ENCODE peak calls at places on chromosomes 13 and 19, in eight cellular contexts. One of them, this sample, is unnamed.
A peak's percentile ranks its signal among the peaks of the same experiment; 100 is the strongest.

GRCh38 chr13:83780201-83780600 is 102.1 kb downstream of the SLITRK1 start:
- DNase-seq in hepatocyte: peak; percentile 43
- DNase-seq in heart right ventricle: no peak
- DNase-seq in GM10248: no peak
- DNase-seq in activated CD8-positive, alpha-beta T cell treated with anti-CD3 and anti-CD28 coated beads for 36 hours: no peak
- DNase-seq in HFFc6: peak; percentile 27
- DNase-seq in OCI-LY7: peak; percentile 4
- DNase-seq in A549: no peak
- DNase-seq in this sample: no peak

GRCh38 chr19:51146751-51147150 is 4.7 kb downstream of the SIGLEC7 start:
- DNase-seq in hepatocyte: no peak
- DNase-seq in heart right ventricle: no peak
- DNase-seq in GM10248: no peak
- DNase-seq in activated CD8-positive, alpha-beta T cell treated with anti-CD3 and anti-CD28 coated beads for 36 hours: no peak
- DNase-seq in HFFc6: no peak
- DNase-seq in OCI-LY7: no peak
- DNase-seq in A549: no peak
- DNase-seq in this sample: no peak

GRCh38 chr19:16737909-16738308 is 18.3 kb downstream of the NWD1 start:
- DNase-seq in hepatocyte: peak; percentile 47
- DNase-seq in heart right ventricle: no peak
- DNase-seq in GM10248: no peak
- DNase-seq in activated CD8-positive, alpha-beta T cell treated with anti-CD3 and anti-CD28 coated beads for 36 hours: no peak
- DNase-seq in HFFc6: no peak
- DNase-seq in OCI-LY7: no peak
- DNase-seq in A549: no peak
- DNase-seq in this sample: no peak

GRCh38 chr19:892243-892996 is 567 bp downstream of the MED16 start:
- DNase-seq in hepatocyte: no peak
- DNase-seq in heart right ventricle: no peak
- DNase-seq in GM10248: no peak
- DNase-seq in activated CD8-positive, alpha-beta T cell treated with anti-CD3 and anti-CD28 coated beads for 36 hours: peak; percentile 53
- DNase-seq in HFFc6: no peak
- DNase-seq in OCI-LY7: peak; percentile 36
- DNase-seq in A549: no peak
- DNase-seq in this sample: peak; percentile 79

GRCh38 chr13:89458456-89458855 is 1787.3 kb downstream of the SLITRK5 start:
- DNase-seq in hepatocyte: no peak
- DNase-seq in heart right ventricle: no peak
- DNase-seq in GM10248: no peak
- DNase-seq in activated CD8-positive, alpha-beta T cell treated with anti-CD3 and anti-CD28 coated beads for 36 hours: no peak
- DNase-seq in HFFc6: no peak
- DNase-seq in OCI-LY7: no peak
- DNase-seq in A549: no peak
- DNase-seq in this sample: no peak

GRCh38 chr19:51158474-51159129 is 16.5 kb downstream of the SIGLEC7 start:
- DNase-seq in hepatocyte: peak; percentile 47
- DNase-seq in heart right ventricle: no peak
- DNase-seq in GM10248: peak; percentile 61
- DNase-seq in activated CD8-positive, alpha-beta T cell treated with anti-CD3 and anti-CD28 coated beads for 36 hours: peak; percentile 89
- DNase-seq in HFFc6: no peak
- DNase-seq in OCI-LY7: peak; percentile 51
- DNase-seq in A549: peak; percentile 41
- DNase-seq in this sample: peak; percentile 51

GRCh38 chr19:15114153-15114540 is 6.9 kb downstream of the SYDE1 start:
- DNase-seq in hepatocyte: no peak
- DNase-seq in heart right ventricle: no peak
- DNase-seq in GM10248: no peak
- DNase-seq in activated CD8-positive, alpha-beta T cell treated with anti-CD3 and anti-CD28 coated beads for 36 hours: no peak
- DNase-seq in HFFc6: peak; percentile 54
- DNase-seq in OCI-LY7: no peak
- DNase-seq in A549: no peak
- DNase-seq in this sample: no peak

GRCh38 chr19:3452456-3453068 is 27.8 kb downstream of the SMIM24 start:
- DNase-seq in hepatocyte: no peak
- DNase-seq in heart right ventricle: no peak
- DNase-seq in GM10248: no peak
- DNase-seq in activated CD8-positive, alpha-beta T cell treated with anti-CD3 and anti-CD28 coated beads for 36 hours: no peak
- DNase-seq in HFFc6: no peak
- DNase-seq in OCI-LY7: no peak
- DNase-seq in A549: no peak
- DNase-seq in this sample: no peak

GRCh38 chr19:4329858-4330257 is 8.8 kb downstream of the STAP2 start:
- DNase-seq in hepatocyte: no peak
- DNase-seq in heart right ventricle: no peak
- DNase-seq in GM10248: peak; percentile 5
- DNase-seq in activated CD8-positive, alpha-beta T cell treated with anti-CD3 and anti-CD28 coated beads for 36 hours: no peak
- DNase-seq in HFFc6: no peak
- DNase-seq in OCI-LY7: no peak
- DNase-seq in A549: no peak
- DNase-seq in this sample: no peak

GRCh38 chr13:49219647-49220034 is 497 bp upstream of the MLNR start:
- DNase-seq in hepatocyte: no peak
- DNase-seq in heart right ventricle: no peak
- DNase-seq in GM10248: peak; percentile 34
- DNase-seq in activated CD8-positive, alpha-beta T cell treated with anti-CD3 and anti-CD28 coated beads for 36 hours: no peak
- DNase-seq in HFFc6: no peak
- DNase-seq in OCI-LY7: no peak
- DNase-seq in A549: no peak
- DNase-seq in this sample: peak; percentile 49

GRCh38 chr13:98485561-98485960 is 91.3 kb downstream of the STK24 start:
- DNase-seq in hepatocyte: no peak
- DNase-seq in heart right ventricle: no peak
- DNase-seq in GM10248: no peak
- DNase-seq in activated CD8-positive, alpha-beta T cell treated with anti-CD3 and anti-CD28 coated beads for 36 hours: no peak
- DNase-seq in HFFc6: no peak
- DNase-seq in OCI-LY7: no peak
- DNase-seq in A549: no peak
- DNase-seq in this sample: no peak

GRCh38 chr13:47556703-47557102 is 444.4 kb downstream of the SUCLA2 start:
- DNase-seq in hepatocyte: no peak
- DNase-seq in heart right ventricle: no peak
- DNase-seq in GM10248: no peak
- DNase-seq in activated CD8-positive, alpha-beta T cell treated with anti-CD3 and anti-CD28 coated beads for 36 hours: no peak
- DNase-seq in HFFc6: no peak
- DNase-seq in OCI-LY7: no peak
- DNase-seq in A549: no peak
- DNase-seq in this sample: no peak

GRCh38 chr13:35164324-35164932 is 222.4 kb downstream of the NBEA start:
- DNase-seq in hepatocyte: peak; percentile 42
- DNase-seq in heart right ventricle: no peak
- DNase-seq in GM10248: peak; percentile 16
- DNase-seq in activated CD8-positive, alpha-beta T cell treated with anti-CD3 and anti-CD28 coated beads for 36 hours: no peak
- DNase-seq in HFFc6: peak; percentile 41
- DNase-seq in OCI-LY7: peak; percentile 56
- DNase-seq in A549: peak; percentile 2
- DNase-seq in this sample: peak; percentile 5

GRCh38 chr19:44607049-44607448 is 6.3 kb upstream of the IGSF23 start:
- DNase-seq in hepatocyte: no peak
- DNase-seq in heart right ventricle: peak; percentile 50
- DNase-seq in GM10248: no peak
- DNase-seq in activated CD8-positive, alpha-beta T cell treated with anti-CD3 and anti-CD28 coated beads for 36 hours: no peak
- DNase-seq in HFFc6: no peak
- DNase-seq in OCI-LY7: no peak
- DNase-seq in A549: no peak
- DNase-seq in this sample: no peak

GRCh38 chr13:61146158-61146557 is 269.5 kb downstream of the PCDH20 start:
- DNase-seq in hepatocyte: no peak
- DNase-seq in heart right ventricle: no peak
- DNase-seq in GM10248: no peak
- DNase-seq in activated CD8-positive, alpha-beta T cell treated with anti-CD3 and anti-CD28 coated beads for 36 hours: no peak
- DNase-seq in HFFc6: no peak
- DNase-seq in OCI-LY7: no peak
- DNase-seq in A549: no peak
- DNase-seq in this sample: no peak

GRCh38 chr19:39057615-39058014 is 25.3 kb upstream of the FBXO27 start:
- DNase-seq in hepatocyte: no peak
- DNase-seq in heart right ventricle: no peak
- DNase-seq in GM10248: no peak
- DNase-seq in activated CD8-positive, alpha-beta T cell treated with anti-CD3 and anti-CD28 coated beads for 36 hours: no peak
- DNase-seq in HFFc6: no peak
- DNase-seq in OCI-LY7: no peak
- DNase-seq in A549: no peak
- DNase-seq in this sample: no peak

GRCh38 chr13:102395174-102395573 is 6.7 kb downstream of the FGF14 start:
- DNase-seq in hepatocyte: no peak
- DNase-seq in heart right ventricle: no peak
- DNase-seq in GM10248: no peak
- DNase-seq in activated CD8-positive, alpha-beta T cell treated with anti-CD3 and anti-CD28 coated beads for 36 hours: no peak
- DNase-seq in HFFc6: no peak
- DNase-seq in OCI-LY7: no peak
- DNase-seq in A549: no peak
- DNase-seq in this sample: no peak

GRCh38 chr13:102395939-102396338 is 5.9 kb downstream of the FGF14 start:
- DNase-seq in hepatocyte: no peak
- DNase-seq in heart right ventricle: no peak
- DNase-seq in GM10248: no peak
- DNase-seq in activated CD8-positive, alpha-beta T cell treated with anti-CD3 and anti-CD28 coated beads for 36 hours: no peak
- DNase-seq in HFFc6: no peak
- DNase-seq in OCI-LY7: no peak
- DNase-seq in A549: no peak
- DNase-seq in this sample: no peak

GRCh38 chr13:102392810-102393209 is 9.0 kb downstream of the FGF14 start:
- DNase-seq in hepatocyte: no peak
- DNase-seq in heart right ventricle: no peak
- DNase-seq in GM10248: no peak
- DNase-seq in activated CD8-positive, alpha-beta T cell treated with anti-CD3 and anti-CD28 coated beads for 36 hours: peak; percentile 69
- DNase-seq in HFFc6: no peak
- DNase-seq in OCI-LY7: no peak
- DNase-seq in A549: no peak
- DNase-seq in this sample: no peak

GRCh38 chr13:102399791-102400618 is 1.8 kb downstream of the FGF14 start:
- DNase-seq in hepatocyte: no peak
- DNase-seq in heart right ventricle: no peak
- DNase-seq in GM10248: peak; percentile 32
- DNase-seq in activated CD8-positive, alpha-beta T cell treated with anti-CD3 and anti-CD28 coated beads for 36 hours: peak; percentile 26
- DNase-seq in HFFc6: no peak
- DNase-seq in OCI-LY7: no peak
- DNase-seq in A549: peak; percentile 28
- DNase-seq in this sample: peak; percentile 40

DNA sequence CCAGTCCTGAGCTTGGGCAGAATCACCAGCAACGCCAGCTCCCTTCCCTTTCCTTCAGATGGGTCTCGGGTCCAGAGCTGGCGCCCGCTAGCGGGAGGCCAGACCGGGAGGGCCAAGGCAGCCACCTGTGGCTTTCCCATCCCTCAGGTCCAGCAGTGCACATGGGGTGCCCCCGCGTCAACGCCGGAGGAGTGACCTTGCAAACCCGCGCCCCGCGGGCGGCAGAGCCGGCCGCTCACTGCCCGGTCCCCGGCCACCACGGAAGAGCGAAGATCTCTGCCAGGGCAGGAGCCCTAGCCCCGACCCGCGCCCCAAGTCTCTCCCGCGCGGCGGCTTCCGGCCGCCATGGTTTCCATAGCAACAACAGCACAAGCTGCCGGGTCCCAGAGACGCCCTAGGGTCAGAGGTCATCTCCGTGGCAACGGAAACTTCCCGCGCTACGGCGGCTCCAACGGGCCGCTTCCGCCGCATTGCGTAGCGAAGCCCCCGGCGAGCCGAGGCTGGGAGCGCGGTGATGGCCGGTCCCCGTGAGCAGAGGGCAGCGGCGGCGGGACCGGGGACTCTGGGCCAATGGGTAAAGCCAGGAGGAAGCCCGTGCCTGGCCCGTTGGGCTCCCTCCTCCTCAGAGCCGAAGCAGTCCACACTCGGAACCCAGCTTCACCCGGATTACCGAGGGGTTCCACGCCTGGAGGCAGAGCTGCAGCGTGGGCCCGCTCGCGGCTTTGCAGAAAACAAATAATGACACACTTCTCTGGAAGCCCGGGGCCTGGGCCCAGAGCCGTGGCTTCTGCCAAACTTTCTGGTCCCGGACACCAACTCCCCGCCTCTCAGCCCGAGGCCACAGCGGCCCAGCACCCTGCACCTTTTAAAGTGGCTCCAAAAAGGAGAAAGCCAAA is 7.4 kb downstream of the FGF14 start:
- DNase-seq in hepatocyte: peak; percentile 91
- DNase-seq in heart right ventricle: peak; percentile 97
- DNase-seq in GM10248: peak; percentile 97
- DNase-seq in activated CD8-positive, alpha-beta T cell treated with anti-CD3 and anti-CD28 coated beads for 36 hours: peak; percentile 97
- DNase-seq in HFFc6: no peak
- DNase-seq in OCI-LY7: no peak
- DNase-seq in A549: peak; percentile 65
- DNase-seq in this sample: peak; percentile 96
- TF ChIP-seq CTCF in hepatocyte: peak; percentile 40
- TF ChIP-seq CTCF in heart right ventricle: peak; percentile 42
- TF ChIP-seq CTCF in GM10248: peak; percentile 53
- TF ChIP-seq CTCF in activated CD8-positive, alpha-beta T cell treated with anti-CD3 and anti-CD28 coated beads for 36 hours: no peak
- TF ChIP-seq CTCF in HFFc6: no peak
- TF ChIP-seq CTCF in OCI-LY7: no peak
- TF ChIP-seq CTCF in A549: peak; percentile 42
- TF ChIP-seq CTCF in this sample: peak; percentile 51

GRCh38 chr13:28329395-28330158 is 165.4 kb downstream of the FLT1 start:
- DNase-seq in hepatocyte: no peak
- DNase-seq in heart right ventricle: peak; percentile 43
- DNase-seq in GM10248: no peak
- DNase-seq in activated CD8-positive, alpha-beta T cell treated with anti-CD3 and anti-CD28 coated beads for 36 hours: no peak
- DNase-seq in HFFc6: peak; percentile 95
- DNase-seq in OCI-LY7: no peak
- DNase-seq in A549: no peak
- DNase-seq in this sample: no peak
- TF ChIP-seq CTCF in hepatocyte: no peak
- TF ChIP-seq CTCF in heart right ventricle: no peak
- TF ChIP-seq CTCF in GM10248: no peak
- TF ChIP-seq CTCF in activated CD8-positive, alpha-beta T cell treated with anti-CD3 and anti-CD28 coated beads for 36 hours: no peak
- TF ChIP-seq CTCF in HFFc6: no peak
- TF ChIP-seq CTCF in OCI-LY7: no peak
- TF ChIP-seq CTCF in A549: no peak
- TF ChIP-seq CTCF in this sample: no peak

GRCh38 chr13:45731455-45731854 is 29.3 kb downstream of the CBY2 start:
- DNase-seq in hepatocyte: no peak
- DNase-seq in heart right ventricle: no peak
- DNase-seq in GM10248: no peak
- DNase-seq in activated CD8-positive, alpha-beta T cell treated with anti-CD3 and anti-CD28 coated beads for 36 hours: no peak
- DNase-seq in HFFc6: no peak
- DNase-seq in OCI-LY7: no peak
- DNase-seq in A549: no peak
- DNase-seq in this sample: no peak

GRCh38 chr13:45728759-45729158 is 26.6 kb downstream of the CBY2 start:
- DNase-seq in hepatocyte: peak; percentile 22
- DNase-seq in heart right ventricle: no peak
- DNase-seq in GM10248: peak; percentile 34
- DNase-seq in activated CD8-positive, alpha-beta T cell treated with anti-CD3 and anti-CD28 coated beads for 36 hours: peak; percentile 16
- DNase-seq in HFFc6: no peak
- DNase-seq in OCI-LY7: peak; percentile 29
- DNase-seq in A549: peak; percentile 14
- DNase-seq in this sample: no peak
- TF ChIP-seq CTCF in hepatocyte: peak; percentile 24
- TF ChIP-seq CTCF in heart right ventricle: no peak
- TF ChIP-seq CTCF in GM10248: peak; percentile 36
- TF ChIP-seq CTCF in activated CD8-positive, alpha-beta T cell treated with anti-CD3 and anti-CD28 coated beads for 36 hours: no peak
- TF ChIP-seq CTCF in HFFc6: peak; percentile 16
- TF ChIP-seq CTCF in OCI-LY7: peak; percentile 74
- TF ChIP-seq CTCF in A549: no peak
- TF ChIP-seq CTCF in this sample: peak; percentile 46

GRCh38 chr13:87669379-87669978 is 1.7 kb upstream of the SLITRK5 start:
- DNase-seq in hepatocyte: peak; percentile 53
- DNase-seq in heart right ventricle: no peak
- DNase-seq in GM10248: peak; percentile 19
- DNase-seq in activated CD8-positive, alpha-beta T cell treated with anti-CD3 and anti-CD28 coated beads for 36 hours: peak; percentile 19
- DNase-seq in HFFc6: peak; percentile 20
- DNase-seq in OCI-LY7: peak; percentile 87
- DNase-seq in A549: no peak
- DNase-seq in this sample: peak; percentile 31
- TF ChIP-seq CTCF in hepatocyte: peak; percentile 74
- TF ChIP-seq CTCF in heart right ventricle: peak; percentile 30
- TF ChIP-seq CTCF in GM10248: peak; percentile 55
- TF ChIP-seq CTCF in activated CD8-positive, alpha-beta T cell treated with anti-CD3 and anti-CD28 coated beads for 36 hours: peak; percentile 54
- TF ChIP-seq CTCF in HFFc6: peak; percentile 75
- TF ChIP-seq CTCF in OCI-LY7: peak; percentile 100
- TF ChIP-seq CTCF in A549: peak; percentile 68
- TF ChIP-seq CTCF in this sample: peak; percentile 69